ENCODE peak calls at places on chromosomes 2 and 18, in five cellular contexts. One of them, this sample, is unnamed.
A peak's percentile ranks its signal among the peaks of the same experiment; 100 is the strongest.

GRCh38 chr2:208033701-208034502 is 8.6 kb upstream of the PLEKHM3 start:
- DNase-seq in GF-D8: peak; percentile 11
- DNase-seq in SK-MEL-5: peak; percentile 32
- DNase-seq in NCI-H524 treated with DMSO at 0.1 percent for 48 hours: no peak
- DNase-seq in islet precursor cell: peak; percentile 87
- DNase-seq in this sample: no peak

GRCh38 chr2:28437918-28438317 is 45.3 kb downstream of the FOSL2 start:
- DNase-seq in GF-D8: no peak
- DNase-seq in islet precursor cell: peak; percentile 64
- DNase-seq in SK-MEL-5: no peak
- DNase-seq in NCI-H524 treated with DMSO at 0.1 percent for 48 hours: no peak
- DNase-seq in this sample: no peak

GRCh38 chr2:118845843-118846666 is 1.4 kb downstream of the EN1 start:
- DNase-seq in NCI-H524 treated with DMSO at 0.1 percent for 48 hours: no peak
- DNase-seq in islet precursor cell: no peak
- DNase-seq in GF-D8: no peak
- DNase-seq in SK-MEL-5: no peak
- DNase-seq in this sample: no peak

GRCh38 chr2:121648206-121648605 is 1.1 kb downstream of the CLASP1 start:
- DNase-seq in SK-MEL-5: no peak
- DNase-seq in islet precursor cell: no peak
- DNase-seq in GF-D8: no peak
- DNase-seq in NCI-H524 treated with DMSO at 0.1 percent for 48 hours: no peak
- DNase-seq in this sample: no peak

GRCh38 chr2:106096446-106097369 is 97.4 kb downstream of the UXS1 start:
- DNase-seq in GF-D8: no peak
- DNase-seq in SK-MEL-5: no peak
- DNase-seq in NCI-H524 treated with DMSO at 0.1 percent for 48 hours: no peak
- DNase-seq in islet precursor cell: peak; percentile 45
- DNase-seq in this sample: no peak

GRCh38 chr2:237980751-237981150 is 13.9 kb downstream of the UBE2F start:
- DNase-seq in islet precursor cell: no peak
- DNase-seq in SK-MEL-5: no peak
- DNase-seq in GF-D8: peak; percentile 91
- DNase-seq in NCI-H524 treated with DMSO at 0.1 percent for 48 hours: no peak
- DNase-seq in this sample: no peak

GRCh38 chr2:241843321-241844065 is 15.2 kb downstream of the PDCD1 start:
- DNase-seq in NCI-H524 treated with DMSO at 0.1 percent for 48 hours: no peak
- DNase-seq in GF-D8: no peak
- DNase-seq in SK-MEL-5: no peak
- DNase-seq in islet precursor cell: peak; percentile 29
- DNase-seq in this sample: no peak

GRCh38 chr18:8858888-8859511 is 153.6 kb downstream of the MTCL1 start:
- DNase-seq in islet precursor cell: no peak
- DNase-seq in SK-MEL-5: no peak
- DNase-seq in GF-D8: no peak
- DNase-seq in NCI-H524 treated with DMSO at 0.1 percent for 48 hours: no peak
- DNase-seq in this sample: no peak

GRCh38 chr2:2850891-2851290 is 519.8 kb upstream of the MYT1L start:
- DNase-seq in GF-D8: no peak
- DNase-seq in NCI-H524 treated with DMSO at 0.1 percent for 48 hours: no peak
- DNase-seq in islet precursor cell: no peak
- DNase-seq in SK-MEL-5: no peak
- DNase-seq in this sample: no peak

GRCh38 chr2:51921076-51921475 is 889.1 kb upstream of the NRXN1 start:
- DNase-seq in NCI-H524 treated with DMSO at 0.1 percent for 48 hours: no peak
- DNase-seq in GF-D8: no peak
- DNase-seq in islet precursor cell: no peak
- DNase-seq in SK-MEL-5: no peak
- DNase-seq in this sample: no peak

GRCh38 chr2:2575870-2576386 is 244.9 kb upstream of the MYT1L start:
- DNase-seq in SK-MEL-5: no peak
- DNase-seq in NCI-H524 treated with DMSO at 0.1 percent for 48 hours: no peak
- DNase-seq in GF-D8: no peak
- DNase-seq in islet precursor cell: peak; percentile 26
- DNase-seq in this sample: no peak

GRCh38 chr18:42545825-42546224 is 569.7 kb downstream of the RIT2 start:
- DNase-seq in GF-D8: no peak
- DNase-seq in SK-MEL-5: peak; percentile 16
- DNase-seq in NCI-H524 treated with DMSO at 0.1 percent for 48 hours: no peak
- DNase-seq in islet precursor cell: no peak
- DNase-seq in this sample: no peak

GRCh38 chr2:51013060-51013746 is 18.7 kb downstream of the NRXN1 start:
- DNase-seq in islet precursor cell: peak; percentile 69
- DNase-seq in NCI-H524 treated with DMSO at 0.1 percent for 48 hours: peak; percentile 99
- DNase-seq in GF-D8: no peak
- DNase-seq in SK-MEL-5: no peak
- DNase-seq in this sample: peak; percentile 39

GRCh38 chr2:11343626-11344341 is 652 bp downstream of the ROCK2 start:
- DNase-seq in SK-MEL-5: peak; percentile 27
- DNase-seq in GF-D8: no peak
- DNase-seq in islet precursor cell: peak; percentile 86
- DNase-seq in NCI-H524 treated with DMSO at 0.1 percent for 48 hours: no peak
- DNase-seq in this sample: no peak

GRCh38 chr2:10655074-10655840 is 34.5 kb downstream of the NOL10 start:
- DNase-seq in islet precursor cell: no peak
- DNase-seq in NCI-H524 treated with DMSO at 0.1 percent for 48 hours: no peak
- DNase-seq in GF-D8: no peak
- DNase-seq in SK-MEL-5: no peak
- DNase-seq in this sample: no peak

GRCh38 chr2:24919100-24919976 is 699 bp downstream of the ADCY3 start:
- DNase-seq in SK-MEL-5: no peak
- DNase-seq in GF-D8: no peak
- DNase-seq in islet precursor cell: peak; percentile 84
- DNase-seq in NCI-H524 treated with DMSO at 0.1 percent for 48 hours: no peak
- DNase-seq in this sample: peak; percentile 39

GRCh38 chr2:158775273-158776027 is 19.7 kb upstream of the DAPL1 start:
- DNase-seq in islet precursor cell: no peak
- DNase-seq in NCI-H524 treated with DMSO at 0.1 percent for 48 hours: no peak
- DNase-seq in GF-D8: no peak
- DNase-seq in SK-MEL-5: no peak
- DNase-seq in this sample: no peak

GRCh38 chr2:217394510-217395351 is 534.9 kb upstream of the TNP1 start:
- DNase-seq in GF-D8: no peak
- DNase-seq in SK-MEL-5: no peak
- DNase-seq in NCI-H524 treated with DMSO at 0.1 percent for 48 hours: no peak
- DNase-seq in islet precursor cell: no peak
- DNase-seq in this sample: no peak

GRCh38 chr18:13629841-13630747 is 96.3 kb downstream of the FAM210A start:
- DNase-seq in islet precursor cell: peak; percentile 62
- DNase-seq in GF-D8: peak; percentile 24
- DNase-seq in NCI-H524 treated with DMSO at 0.1 percent for 48 hours: no peak
- DNase-seq in SK-MEL-5: peak; percentile 86
- DNase-seq in this sample: peak; percentile 89

GRCh38 chr2:234257859-234258561 is 207.5 kb downstream of the SPP2 start:
- DNase-seq in NCI-H524 treated with DMSO at 0.1 percent for 48 hours: no peak
- DNase-seq in GF-D8: no peak
- DNase-seq in SK-MEL-5: peak; percentile 92
- DNase-seq in islet precursor cell: peak; percentile 98
- DNase-seq in this sample: no peak

GRCh38 chr18:54392621-54393023 is 34.9 kb downstream of the C18orf54 start:
- DNase-seq in GF-D8: peak; percentile 62
- DNase-seq in NCI-H524 treated with DMSO at 0.1 percent for 48 hours: peak; percentile 16
- DNase-seq in SK-MEL-5: peak; percentile 82
- DNase-seq in islet precursor cell: no peak
- DNase-seq in this sample: peak; percentile 81

GRCh38 chr2:96116424-96116878 is at the start of gene ADRA2B:
- DNase-seq in NCI-H524 treated with DMSO at 0.1 percent for 48 hours: no peak
- DNase-seq in islet precursor cell: peak; percentile 91
- DNase-seq in GF-D8: no peak
- DNase-seq in SK-MEL-5: peak; percentile 23
- DNase-seq in this sample: peak; percentile 49

GRCh38 chr18:27887287-27887686 is 289.6 kb downstream of the CDH2 start:
- DNase-seq in GF-D8: no peak
- DNase-seq in islet precursor cell: no peak
- DNase-seq in NCI-H524 treated with DMSO at 0.1 percent for 48 hours: no peak
- DNase-seq in SK-MEL-5: no peak
- DNase-seq in this sample: no peak

GRCh38 chr18:22171839-22172582 is 2.6 kb downstream of the GATA6 start:
- DNase-seq in SK-MEL-5: no peak
- DNase-seq in islet precursor cell: peak; percentile 50
- DNase-seq in GF-D8: no peak
- DNase-seq in NCI-H524 treated with DMSO at 0.1 percent for 48 hours: no peak
- DNase-seq in this sample: no peak

GRCh38 chr2:241767464-241768250 is 9.0 kb upstream of the GAL3ST2 start:
- DNase-seq in NCI-H524 treated with DMSO at 0.1 percent for 48 hours: no peak
- DNase-seq in islet precursor cell: peak; percentile 54
- DNase-seq in SK-MEL-5: no peak
- DNase-seq in GF-D8: no peak
- DNase-seq in this sample: no peak

GRCh38 chr2:222582931-222583330 is 73.0 kb downstream of the FARSB start:
- DNase-seq in NCI-H524 treated with DMSO at 0.1 percent for 48 hours: no peak
- DNase-seq in SK-MEL-5: peak; percentile 44
- DNase-seq in GF-D8: no peak
- DNase-seq in islet precursor cell: no peak
- DNase-seq in this sample: no peak

GRCh38 chr2:237165405-237166276 is 80.0 kb downstream of the COPS8 start:
- DNase-seq in SK-MEL-5: peak; percentile 51
- DNase-seq in islet precursor cell: no peak
- DNase-seq in GF-D8: no peak
- DNase-seq in NCI-H524 treated with DMSO at 0.1 percent for 48 hours: no peak
- DNase-seq in this sample: peak; percentile 1

This sample was measured in Kasumi-1.